ENCODE peak calls at places on chromosomes 16 and 17, in six cellular contexts. A is neural progenitor cell; Z is OCI-LY7; U is effector memory CD4-positive, alpha-beta T cell; H is lung; N is mucosa of descending colon. P is an unnamed sample. For H3K4me1 and H3K36me3, the result is how much of the 10 kb centered on the place peaks cover.

GRCh38 chr17:61806081-61806828 is 57.1 kb downstream of the BRIP1 start:
- DNase-seq in A (no peak), Z (no peak), U (no peak), H (no peak), N (no peak), P (no peak)

GRCh38 chr16:67931712-67932461 is at the start of gene CTRL:
- DNase-seq in A (no peak), Z (no peak), U (no peak), H (no peak), N (no peak), P (no peak)

GRCh38 chr16:68136515-68136914 is 51.3 kb downstream of the NFATC3 start:
- DNase-seq in A (no peak), Z (no peak), U (no peak), H (no peak), N (no peak), P (no peak)

GRCh38 chr17:79864147-79864546 is 24.9 kb upstream of the CBX4 start:
- DNase-seq in A (no peak), Z (no peak), U (no peak), H (no peak), N (no peak), P (no peak)

GRCh38 chr17:69142473-69142802 is 743 bp upstream of the ABCA6 start:
- DNase-seq in A (no peak), Z (no peak), U (no peak), H (no peak), N (no peak), P (no peak)

GRCh38 chr17:28446716-28447395 is 26.6 kb upstream of the SLC13A2 start:
- DNase-seq in A (no peak), Z (no peak), U (no peak), H (no peak), N (no peak), P (no peak)

GRCh38 chr17:60345233-60345632 is 46.7 kb downstream of the USP32 start:
- DNase-seq in A (no peak), Z (no peak), U (no peak), H (no peak), N (no peak), P (no peak)

GRCh38 chr17:30555942-30556341 is 78.7 kb downstream of the GOSR1 start:
- DNase-seq in A (no peak), Z (no peak), U (no peak), H (no peak), N (no peak), P (no peak)

GRCh38 chr17:46875849-46876352 is 24.5 kb downstream of the WNT9B start:
- DNase-seq in A (no peak), Z (peak), U (no peak), H (no peak), N (no peak), P (no peak)

GRCh38 chr17:81701288-81702071 is 1.7 kb upstream of the MRPL12 start:
- DNase-seq in A (no peak), Z (peak), U (no peak), H (no peak), N (peak), P (no peak)

GRCh38 chr17:37824534-37825485 is 80.0 kb upstream of the HNF1B start:
- DNase-seq in A (no peak), Z (peak), U (no peak), H (no peak), N (no peak), P (no peak)

GRCh38 chr17:17783825-17784598 is 52.8 kb downstream of the SREBF1 start:
- DNase-seq in A (peak), Z (peak), U (no peak), H (peak), N (peak), P (peak)

GRCh38 chr17:57915980-57916757 is 39.0 kb downstream of the CUEDC1 start:
- DNase-seq in A (peak), Z (no peak), U (no peak), H (no peak), N (no peak), P (no peak)

GRCh38 chr17:57915532-57915931 is 39.7 kb downstream of the CUEDC1 start:
- DNase-seq in A (peak), Z (no peak), U (no peak), H (no peak), N (no peak), P (no peak)

GRCh38 chr17:57918017-57918895 is 37.0 kb downstream of the CUEDC1 start:
- DNase-seq in A (peak), Z (no peak), U (no peak), H (no peak), N (no peak), P (no peak)

GRCh38 chr17:57914274-57915147 is 40.7 kb downstream of the CUEDC1 start:
- DNase-seq in A (no peak), Z (no peak), U (no peak), H (no peak), N (no peak), P (no peak)

DNA sequence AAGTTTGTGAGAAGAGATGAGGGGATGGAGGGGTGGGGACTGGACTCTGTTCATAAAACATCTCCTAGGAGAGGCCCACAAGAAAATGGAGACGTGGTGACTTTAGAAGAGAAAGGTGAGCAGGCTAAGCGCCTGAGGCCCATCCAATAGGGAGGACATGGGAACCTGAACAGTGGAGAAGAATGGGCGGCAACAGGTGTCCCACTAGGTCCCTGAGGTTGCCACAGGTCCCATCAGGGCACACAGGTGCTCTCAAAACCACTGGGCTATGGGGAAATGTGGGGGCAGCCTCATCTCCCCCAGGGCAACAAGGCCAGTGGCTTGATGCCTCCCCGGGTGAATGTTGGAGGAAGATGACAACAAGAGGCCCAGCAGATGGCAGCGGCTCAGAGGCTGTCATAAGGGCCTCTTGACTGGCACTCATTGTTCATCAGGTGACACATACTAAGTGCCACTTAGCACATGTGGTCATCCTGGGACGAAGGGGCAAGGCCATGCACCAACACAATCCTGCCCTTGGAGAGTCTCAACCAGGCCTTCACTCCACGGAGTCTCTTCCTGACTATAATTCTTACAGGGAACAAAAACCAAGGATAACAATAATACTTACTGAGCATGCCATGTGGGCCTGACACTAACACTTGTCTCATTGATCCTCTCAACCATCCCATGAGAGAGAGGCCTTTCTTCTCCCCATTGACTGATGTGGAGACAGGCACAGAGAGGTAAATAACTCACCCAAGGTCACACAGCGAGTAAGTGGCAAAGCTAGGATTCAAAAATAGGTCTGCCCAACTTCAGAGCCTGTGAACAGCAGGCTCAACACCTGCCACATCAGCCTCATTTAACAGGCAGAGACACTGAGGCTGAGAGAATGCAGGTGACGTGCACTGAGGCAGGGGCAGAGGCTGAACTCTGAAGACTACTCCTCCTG is 38.0 kb downstream of the CUEDC1 start:
- DNase-seq in A (no peak), Z (no peak), U (no peak), H (peak), N (no peak), P (no peak)
- H3K4me1 ChIP-seq in A (half or more), Z (under half), U (under half), H (under half), N (under half), P (under half)

GRCh38 chr16:72109966-72110530 is 16.4 kb downstream of the DHX38 start:
- DNase-seq in A (no peak), Z (no peak), U (no peak), H (no peak), N (no peak), P (no peak)
- H3K36me3 ChIP-seq in A (under half), Z (half or more), U (half or more), H (half or more), N (under half), P (half or more)

GRCh38 chr16:11356573-11357331 is 11.5 kb downstream of the RMI2 start:
- DNase-seq in A (peak), Z (peak), U (peak), H (peak), N (peak), P (peak)
- H3K4me3 ChIP-seq in A (no peak), Z (peak), U (no peak), H (no peak), N (no peak), P (no peak)

GRCh38 chr17:50534979-50535326 is 2.4 kb downstream of the EPN3 start:
- DNase-seq in A (no peak), Z (no peak), U (no peak), H (no peak), N (no peak), P (no peak)
- H3K4me1 ChIP-seq in A (under half), Z (under half), U (under half), H (under half), N (under half), P (under half)

GRCh38 chr17:56908061-56908542 is 5.7 kb downstream of the TRIM25 start:
- DNase-seq in A (no peak), Z (peak), U (no peak), H (peak), N (peak), P (no peak)

GRCh38 chr17:56912105-56912999 is 1.5 kb downstream of the TRIM25 start:
- DNase-seq in A (no peak), Z (no peak), U (no peak), H (no peak), N (no peak), P (peak)

GRCh38 chr17:56910509-56911235 is 3.2 kb downstream of the TRIM25 start:
- DNase-seq in A (no peak), Z (no peak), U (no peak), H (no peak), N (no peak), P (no peak)

GRCh38 chr17:56913000-56913866 is 616 bp downstream of the TRIM25 start:
- DNase-seq in A (peak), Z (peak), U (no peak), H (no peak), N (no peak), P (peak)

DNA sequence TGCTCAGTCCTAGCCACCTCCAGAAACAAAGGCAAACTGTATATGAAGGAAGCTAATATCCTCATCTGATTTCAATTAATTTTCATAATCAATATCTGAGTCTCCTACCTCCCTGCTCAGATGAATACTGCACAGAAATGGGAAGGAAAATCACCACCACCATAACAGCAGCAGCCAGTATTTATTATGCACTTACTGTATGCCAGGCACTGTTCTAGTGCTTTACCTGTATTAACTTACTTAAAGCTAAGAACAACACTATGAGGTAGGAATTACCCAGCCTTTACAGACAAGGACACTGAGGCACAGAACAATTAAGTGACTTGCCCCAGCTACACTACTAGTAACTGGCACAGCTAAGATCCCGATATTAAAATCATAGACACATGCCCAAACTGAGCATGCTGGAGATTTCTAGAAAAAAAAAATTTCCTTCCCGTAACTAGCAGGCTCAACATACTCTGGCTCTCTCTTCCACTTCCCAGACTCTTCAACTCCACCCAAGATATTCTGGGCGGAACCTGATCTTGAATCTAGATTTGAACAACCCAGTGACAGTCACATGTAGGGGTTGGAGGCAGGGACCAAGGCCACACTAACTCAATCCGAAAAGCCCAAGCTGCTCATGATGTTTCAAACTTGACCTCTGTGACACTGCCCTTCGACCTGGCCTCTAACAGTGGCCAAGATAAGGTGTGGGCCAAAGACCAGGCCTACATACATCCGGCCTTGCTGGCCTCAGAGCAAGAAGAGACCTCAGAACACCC is 3.9 kb downstream of the TRIM25 start:
- DNase-seq in A (no peak), Z (no peak), U (no peak), H (peak), N (peak), P (no peak)
- H3K36me3 ChIP-seq in A (under half), Z (under half), U (under half), H (under half), N (under half), P (half or more)

GRCh38 chr16:3608069-3608468 is 3.3 kb downstream of the SLX4 start:
- DNase-seq in A (no peak), Z (no peak), U (no peak), H (no peak), N (no peak), P (no peak)
- H3K4me3 ChIP-seq in A (no peak), Z (peak), U (no peak), H (no peak), N (no peak), P (no peak)

GRCh38 chr17:78378225-78379133 is at the start of gene PGS1:
- DNase-seq in A (peak), Z (peak), U (peak), H (peak), N (peak), P (peak)

GRCh38 chr17:78381601-78382168 is 3.2 kb downstream of the PGS1 start:
- DNase-seq in A (no peak), Z (no peak), U (peak), H (no peak), N (peak), P (no peak)

GRCh38 chr17:78377858-78378224 is 608 bp upstream of the PGS1 start:
- DNase-seq in A (peak), Z (no peak), U (no peak), H (no peak), N (no peak), P (no peak)

GRCh38 chr17:78380370-78380769 is 1.9 kb downstream of the PGS1 start:
- DNase-seq in A (no peak), Z (no peak), U (no peak), H (no peak), N (no peak), P (no peak)

GRCh38 chr17:78379134-78379497 is 667 bp downstream of the PGS1 start:
- DNase-seq in A (no peak), Z (peak), U (no peak), H (peak), N (no peak), P (no peak)
- H3K4me1 ChIP-seq in A (under half), Z (under half), U (under half), H (under half), N (under half), P (under half)